ENCODE peak calls at places on chromosomes 6 and 20, in four cellular contexts. One of them, this sample, is unnamed.

GRCh38 chr6:68211242-68211795 is 423.8 kb upstream of the ADGRB3 start:
- DNase-seq in K562: no peak
- DNase-seq in WTC11: no peak
- DNase-seq in HepG2: no peak
- DNase-seq in this sample: no peak

GRCh38 chr6:166375013-166375412 is 7.7 kb downstream of the MPC1 start:
- DNase-seq in K562: no peak
- DNase-seq in WTC11: no peak
- DNase-seq in HepG2: no peak
- DNase-seq in this sample: no peak

GRCh38 chr6:108564178-108564577 is 3.5 kb downstream of the FOXO3 start:
- DNase-seq in K562: no peak
- DNase-seq in WTC11: no peak
- DNase-seq in HepG2: no peak
- DNase-seq in this sample: no peak

GRCh38 chr6:73382462-73383113 is 12.0 kb upstream of the DDX43 start:
- DNase-seq in K562: no peak
- DNase-seq in WTC11: no peak
- DNase-seq in HepG2: no peak
- DNase-seq in this sample: no peak

GRCh38 chr20:30815577-30816181 is 441.8 kb upstream of the DEFB115 start:
- DNase-seq in K562: no peak
- DNase-seq in WTC11: no peak
- DNase-seq in HepG2: no peak
- DNase-seq in this sample: no peak

GRCh38 chr6:78967191-78967590 is 99.8 kb downstream of the IRAK1BP1 start:
- DNase-seq in K562: no peak
- DNase-seq in WTC11: no peak
- DNase-seq in HepG2: no peak
- DNase-seq in this sample: no peak

GRCh38 chr20:63968928-63969760 is 586 bp downstream of the ZNF512B start:
- DNase-seq in K562: peak
- DNase-seq in WTC11: no peak
- DNase-seq in HepG2: peak
- DNase-seq in this sample: peak

GRCh38 chr20:35077341-35077740 is 15.3 kb downstream of the TRPC4AP start:
- DNase-seq in K562: no peak
- DNase-seq in WTC11: no peak
- DNase-seq in HepG2: no peak
- DNase-seq in this sample: no peak

GRCh38 chr6:165662671-165663282 is at the start of gene PDE10A:
- DNase-seq in K562: no peak
- DNase-seq in WTC11: peak
- DNase-seq in HepG2: no peak
- DNase-seq in this sample: peak

GRCh38 chr20:17225891-17226409 is 890 bp upstream of the PCSK2 start:
- DNase-seq in K562: no peak
- DNase-seq in WTC11: peak
- DNase-seq in HepG2: no peak
- DNase-seq in this sample: peak

GRCh38 chr20:54347216-54347833 is 128.1 kb upstream of the DOK5 start:
- DNase-seq in K562: no peak
- DNase-seq in WTC11: no peak
- DNase-seq in HepG2: no peak
- DNase-seq in this sample: no peak
- TF ChIP-seq ELF4 in K562: no peak
- TF ChIP-seq ELF4 in WTC11: no peak
- TF ChIP-seq ELF4 in HepG2: no peak
- TF ChIP-seq ELF4 in this sample: no peak

GRCh38 chr6:70831427-70831826 is 125.4 kb downstream of the B3GAT2 start:
- DNase-seq in K562: no peak
- DNase-seq in WTC11: no peak
- DNase-seq in HepG2: no peak
- DNase-seq in this sample: no peak

GRCh38 chr6:70838907-70839285 is 118.0 kb downstream of the B3GAT2 start:
- DNase-seq in K562: no peak
- DNase-seq in WTC11: no peak
- DNase-seq in HepG2: peak
- DNase-seq in this sample: no peak

GRCh38 chr6:70839286-70840266 is 117.3 kb downstream of the B3GAT2 start:
- DNase-seq in K562: no peak
- DNase-seq in WTC11: no peak
- DNase-seq in HepG2: peak
- DNase-seq in this sample: no peak

GRCh38 chr6:70834520-70834919 is 122.3 kb downstream of the B3GAT2 start:
- DNase-seq in K562: no peak
- DNase-seq in WTC11: no peak
- DNase-seq in HepG2: no peak
- DNase-seq in this sample: no peak
- TF ChIP-seq ELF4 in K562: no peak
- TF ChIP-seq ELF4 in WTC11: no peak
- TF ChIP-seq ELF4 in HepG2: no peak
- TF ChIP-seq ELF4 in this sample: no peak

DNA sequence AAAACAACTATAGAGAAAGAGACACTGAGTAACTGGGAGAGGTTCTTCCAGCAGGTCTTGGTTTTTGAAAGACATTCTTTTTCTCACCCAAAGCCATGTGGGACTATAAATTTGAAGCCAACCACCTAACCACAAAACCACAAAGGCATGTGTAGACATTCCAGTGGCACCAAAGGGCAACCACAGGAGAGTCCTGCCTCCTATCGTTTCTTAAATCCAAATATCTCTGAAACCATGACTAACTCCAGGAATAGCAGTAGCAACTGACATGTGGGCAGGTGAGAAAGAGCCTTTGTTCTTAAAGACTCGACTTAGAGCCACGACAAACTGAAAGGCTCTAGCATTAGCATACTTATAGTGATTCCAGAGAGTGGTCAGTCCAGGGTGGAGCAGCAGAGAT is 9.3 kb upstream of the COL9A1 start:
- DNase-seq in K562: no peak
- DNase-seq in WTC11: no peak
- DNase-seq in HepG2: peak
- DNase-seq in this sample: no peak
- TF ChIP-seq ELF4 in K562: no peak
- TF ChIP-seq ELF4 in WTC11: no peak
- TF ChIP-seq ELF4 in HepG2: no peak
- TF ChIP-seq ELF4 in this sample: no peak

GRCh38 chr6:143965503-143966171 is 42.4 kb downstream of the PLAGL1 start:
- DNase-seq in K562: no peak
- DNase-seq in WTC11: no peak
- DNase-seq in HepG2: no peak
- DNase-seq in this sample: no peak
- TF ChIP-seq ELF4 in K562: no peak
- TF ChIP-seq ELF4 in WTC11: no peak
- TF ChIP-seq ELF4 in HepG2: no peak
- TF ChIP-seq ELF4 in this sample: no peak